ENCODE peak calls at places on chromosome 6, in six cellular contexts. A, B, U, X, R and S are unnamed samples.

GRCh38 chr6:77231438-77232305 is 231.6 kb downstream of the HTR1B start:
- DNase-seq in A (no peak), B (no peak), U (no peak), X (no peak), R (no peak), S (no peak)

GRCh38 chr6:45148711-45149341 is 179.3 kb upstream of the RUNX2 start:
- DNase-seq in A (no peak), B (no peak), U (no peak), X (no peak), R (no peak), S (no peak)

GRCh38 chr6:47195251-47195650 is 114.5 kb downstream of the TNFRSF21 start:
- DNase-seq in A (no peak), B (no peak), U (no peak), X (no peak), R (no peak), S (no peak)

GRCh38 chr6:129345890-129346289 is 364.1 kb downstream of the ARHGAP18 start:
- DNase-seq in A (no peak), B (no peak), U (no peak), X (no peak), R (no peak), S (no peak)

GRCh38 chr6:7813704-7814103 is 87.8 kb downstream of the BMP6 start:
- DNase-seq in A (no peak), B (no peak), U (no peak), X (no peak), R (no peak), S (peak)

GRCh38 chr6:90227165-90227564 is 69.5 kb downstream of the BACH2 start:
- DNase-seq in A (peak), B (no peak), U (no peak), X (no peak), R (no peak), S (no peak)

GRCh38 chr6:167733740-167734661 is 92.7 kb upstream of the AFDN start:
- DNase-seq in A (no peak), B (peak), U (no peak), X (no peak), R (no peak), S (no peak)

GRCh38 chr6:149041953-149042352 is 275.6 kb upstream of the TAB2 start:
- DNase-seq in A (no peak), B (no peak), U (no peak), X (no peak), R (no peak), S (no peak)

GRCh38 chr6:16130932-16131387 is 2.1 kb downstream of the MYLIP start:
- DNase-seq in A (no peak), B (peak), U (no peak), X (no peak), R (peak), S (peak)

GRCh38 chr6:99195986-99196655 is 153.4 kb downstream of the FAXC start:
- DNase-seq in A (no peak), B (peak), U (no peak), X (no peak), R (no peak), S (no peak)

GRCh38 chr6:7144810-7145209 is 37.0 kb downstream of the RREB1 start:
- DNase-seq in A (no peak), B (no peak), U (no peak), X (no peak), R (no peak), S (no peak)

GRCh38 chr6:81105998-81106397 is 646.5 kb downstream of the TENT5A start:
- DNase-seq in A (no peak), B (no peak), U (no peak), X (no peak), R (no peak), S (no peak)